ENCODE peak calls at places on chromosomes 16 and 17, in five cellular contexts. W is fibroblast of the conjunctiva, T is mucosa of gallbladder, Q is substantia nigra, E is GM04504. F is an unnamed sample.

GRCh38 chr17:73599599-73599998 is 44.6 kb downstream of the SDK2 start:
- DNase-seq in W (no peak), T (no peak), Q (no peak), E (no peak), F (no peak)

GRCh38 chr17:18993876-18994275 is 10.7 kb downstream of the FAM83G start:
- DNase-seq in W (no peak), T (no peak), Q (no peak), E (no peak), F (no peak)

GRCh38 chr16:31268891-31269290 is 9.1 kb downstream of the ITGAM start:
- DNase-seq in W (no peak), T (no peak), Q (no peak), E (no peak), F (no peak)

GRCh38 chr17:72191901-72192300 is 71.1 kb downstream of the SOX9 start:
- DNase-seq in W (no peak), T (no peak), Q (no peak), E (no peak), F (no peak)

GRCh38 chr16:57009641-57010170 is 20.3 kb downstream of the NLRC5 start:
- DNase-seq in W (no peak), T (no peak), Q (no peak), E (no peak), F (no peak)

GRCh38 chr16:84190731-84191388 is at the start of gene ADAD2:
- DNase-seq in W (no peak), T (no peak), Q (no peak), E (no peak), F (no peak)

GRCh38 chr16:26987631-26988030 is 79.1 kb upstream of the C16orf82 start:
- DNase-seq in W (peak), T (no peak), Q (no peak), E (peak), F (peak)

GRCh38 chr16:68642436-68643064 is 2.6 kb upstream of the CDH3 start:
- DNase-seq in W (no peak), T (no peak), Q (no peak), E (no peak), F (no peak)

GRCh38 chr17:50909765-50910661 is 43.9 kb upstream of the TOB1 start:
- DNase-seq in W (no peak), T (no peak), Q (no peak), E (no peak), F (no peak)